ENCODE peak calls at places on chromosomes 1 and 21, in four cellular contexts. S, Z, K and W are unnamed samples.

GRCh38 chr1:115258302-115258866 is 79.7 kb downstream of the NGF start:
- DNase-seq in S (no peak), Z (no peak), K (no peak), W (no peak)

GRCh38 chr21:38839370-38839681 is 33.6 kb downstream of the ETS2 start:
- DNase-seq in S (no peak), K (no peak), Z (no peak), W (no peak)

GRCh38 chr1:81703736-81704463 is 96.8 kb upstream of the ADGRL2 start:
- DNase-seq in Z (no peak), S (no peak), K (no peak), W (no peak)

GRCh38 chr1:34199927-34200326 is 23.2 kb downstream of the C1orf94 start:
- DNase-seq in S (peak), Z (no peak), K (no peak), W (no peak)

GRCh38 chr1:35929730-35930592 is 944 bp upstream of the AGO3 start:
- DNase-seq in K (peak), Z (peak), S (peak), W (no peak)

GRCh38 chr1:234206651-234207284 is 166.5 kb upstream of the COA6 start:
- DNase-seq in K (no peak), Z (no peak), S (peak), W (no peak)

GRCh38 chr1:33425900-33426299 is 5.0 kb downstream of the PHC2 start:
- DNase-seq in K (no peak), S (no peak), Z (no peak), W (no peak)

GRCh38 chr1:23101101-23101827 is 67.4 kb downstream of the LUZP1 start:
- DNase-seq in K (no peak), Z (no peak), S (no peak), W (no peak)

GRCh38 chr1:11383553-11384169 is 95.3 kb upstream of the DISP3 start:
- DNase-seq in S (no peak), Z (no peak), K (no peak), W (no peak)

GRCh38 chr1:244349103-244349531 is 102.6 kb downstream of the ADSS2 start:
- DNase-seq in K (no peak), Z (no peak), S (no peak), W (no peak)

GRCh38 chr1:79151006-79151796 is 144.7 kb upstream of the ADGRL4 start:
- DNase-seq in K (no peak), S (no peak), Z (no peak), W (no peak)

GRCh38 chr1:93738075-93738622 is 56.5 kb upstream of the BCAR3 start:
- DNase-seq in K (no peak), Z (no peak), S (no peak), W (no peak)

GRCh38 chr1:209485759-209486158 is 97.8 kb upstream of the CAMK1G start:
- DNase-seq in S (no peak), Z (no peak), K (no peak), W (no peak)

GRCh38 chr1:59693431-59693830 is 121.3 kb upstream of the HOOK1 start:
- DNase-seq in K (no peak), S (no peak), Z (no peak), W (no peak)

GRCh38 chr21:32916522-32917099 is 109.1 kb upstream of the OLIG2 start:
- DNase-seq in K (peak), Z (no peak), S (peak), W (no peak)

GRCh38 chr21:14603202-14603601 is 57.1 kb upstream of the SAMSN1 start:
- DNase-seq in Z (no peak), S (no peak), K (no peak), W (no peak)

GRCh38 chr21:42127164-42128125 is 56.3 kb downstream of the UMODL1 start:
- DNase-seq in S (no peak), Z (no peak), K (no peak), W (no peak)

GRCh38 chr1:206506803-206507394 is 432 bp upstream of the RASSF5 start:
- DNase-seq in Z (no peak), S (no peak), K (no peak), W (peak)

GRCh38 chr1:40316595-40317393 is at the start of gene COL9A2:
- DNase-seq in Z (peak), S (peak), K (no peak), W (peak)

GRCh38 chr1:110948038-110948810 is 15.5 kb downstream of the LRIF1 start:
- DNase-seq in K (no peak), S (no peak), Z (no peak), W (no peak)

GRCh38 chr1:70714149-70714548 is 303.1 kb downstream of the CTH start:
- DNase-seq in K (no peak), Z (no peak), S (no peak), W (no peak)

GRCh38 chr1:195604287-195604686 is 1004.0 kb downstream of the KCNT2 start:
- DNase-seq in S (no peak), Z (no peak), K (no peak), W (no peak)

GRCh38 chr21:36630485-36631206 is 68.3 kb upstream of the SIM2 start:
- DNase-seq in Z (peak), S (peak), K (peak), W (peak)

DNA sequence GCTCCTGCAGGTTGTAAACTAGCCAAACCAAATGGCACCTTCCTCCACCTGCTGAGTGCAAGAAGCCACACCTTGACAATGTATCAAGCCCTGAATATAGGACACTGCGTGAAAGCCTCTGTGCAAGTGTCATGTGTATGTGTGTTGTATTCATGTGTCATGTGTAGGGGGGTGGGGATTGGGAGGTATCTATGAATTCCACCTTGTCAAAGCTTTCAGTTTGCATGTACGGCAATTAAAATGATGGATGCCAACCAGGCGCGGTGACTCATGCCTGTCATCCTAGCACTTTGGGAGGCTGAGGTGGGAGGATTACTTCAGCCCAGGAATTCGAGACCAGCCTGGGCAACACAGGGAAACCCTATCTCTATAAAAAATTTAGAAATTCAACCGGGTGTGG is 19.8 kb downstream of the CD34 start:
- DNase-seq in Z (no peak), K (no peak), S (no peak), W (no peak)
- TF ChIP-seq TAF1 in Z (no peak), K (no peak), S (no peak), W (no peak)

DNA sequence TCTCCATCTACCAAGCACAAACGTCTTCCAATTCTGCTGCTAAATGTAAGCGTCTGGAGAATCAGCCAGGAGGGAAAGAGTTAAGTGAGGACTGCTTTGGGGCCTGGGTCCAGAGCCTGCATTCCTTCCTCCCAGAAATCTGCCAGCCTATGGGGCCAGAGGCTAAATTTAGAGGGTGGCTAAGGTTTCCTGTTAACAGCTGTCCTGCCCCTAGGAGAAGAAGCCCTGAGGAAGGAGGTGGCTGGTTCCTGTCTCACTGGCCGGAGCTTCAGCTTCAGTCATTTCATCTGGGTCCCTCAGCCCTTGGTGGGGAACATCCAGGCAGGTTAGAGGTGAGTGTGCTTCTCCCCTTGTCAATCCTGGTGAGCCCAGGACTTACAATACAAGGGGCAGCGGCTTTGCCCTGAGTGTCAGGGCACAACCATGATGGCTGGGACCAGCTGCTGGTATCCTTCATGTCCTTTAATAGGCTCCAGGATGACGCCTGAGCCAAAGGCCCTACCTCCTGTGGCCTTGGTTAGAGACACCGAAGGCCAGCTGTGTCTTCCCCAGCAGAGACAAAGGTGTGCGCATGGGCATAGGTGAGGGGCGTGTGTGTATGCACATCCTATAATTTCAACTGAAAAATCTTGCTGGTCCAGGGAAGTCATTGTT is at the start of gene STYXL2:
- DNase-seq in K (no peak), S (no peak), Z (no peak), W (no peak)
- TF ChIP-seq POLR2A in K (no peak), S (no peak), Z (no peak), W (no peak)

GRCh38 chr1:222970711-222971110 is 155.9 kb downstream of the DISP1 start:
- DNase-seq in S (no peak), Z (no peak), K (no peak), W (no peak)

GRCh38 chr1:222973561-222973960 is 158.7 kb downstream of the DISP1 start:
- DNase-seq in K (no peak), Z (no peak), S (no peak), W (no peak)

GRCh38 chr1:222975472-222976122 is 160.8 kb downstream of the DISP1 start:
- DNase-seq in K (no peak), S (no peak), Z (no peak), W (no peak)

GRCh38 chr1:222976453-222976852 is 161.6 kb downstream of the DISP1 start:
- DNase-seq in Z (no peak), S (no peak), K (no peak), W (no peak)

GRCh38 chr1:222974496-222974895 is 159.7 kb downstream of the DISP1 start:
- DNase-seq in K (no peak), S (no peak), Z (no peak), W (no peak)
- TF ChIP-seq TAF1 in K (no peak), S (no peak), Z (no peak), W (no peak)

GRCh38 chr21:34204021-34204420 is 130.6 kb downstream of the MRPS6 start:
- DNase-seq in S (no peak), K (no peak), Z (no peak), W (no peak)
- TF ChIP-seq POLR2A in S (no peak), K (no peak), Z (no peak), W (no peak)

DNA sequence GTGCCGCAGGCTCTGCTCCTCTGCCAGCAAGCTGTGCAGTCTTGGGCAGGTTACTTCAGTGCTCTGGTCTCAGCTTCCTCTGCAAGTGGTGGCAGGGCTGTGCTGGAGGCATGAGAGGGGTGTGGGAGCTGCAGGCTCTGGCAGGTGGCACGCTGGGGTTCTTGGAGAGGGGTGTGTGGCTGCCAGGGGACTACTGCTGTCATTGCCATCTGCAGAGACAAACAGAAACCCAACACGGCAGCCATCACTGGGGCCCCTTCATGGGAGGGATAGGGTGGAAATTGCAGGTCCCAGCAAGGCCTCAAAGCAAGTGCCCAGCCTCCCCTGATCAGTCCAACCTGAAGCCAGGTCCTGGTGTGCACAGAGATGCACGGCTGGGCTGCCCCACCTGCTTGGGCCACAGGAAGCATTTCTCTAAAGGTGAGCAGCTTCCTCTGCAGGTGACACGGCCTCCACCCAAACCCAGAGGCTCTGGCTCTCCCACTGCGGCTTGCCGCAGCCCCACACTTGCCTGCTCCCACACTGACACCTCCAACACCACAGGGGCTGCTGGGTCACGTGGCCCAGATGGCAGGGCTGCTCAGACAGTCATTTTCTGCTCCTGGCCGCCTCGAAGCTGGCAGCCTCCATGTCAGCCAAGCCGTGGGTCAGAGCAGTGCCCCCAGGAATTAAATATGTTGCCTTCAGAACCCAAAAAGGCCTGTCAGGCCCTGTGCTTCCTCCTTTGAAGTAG is 4.1 kb upstream of the COL6A2 start:
- DNase-seq in K (no peak), S (no peak), Z (peak), W (no peak)
- TF ChIP-seq TAF1 in K (no peak), S (no peak), Z (no peak), W (no peak)